ENCODE peak calls at places on chromosome X, in nine cellular contexts. V is progenitor cell of endocrine pancreas, T is A673, K is Calu3, L is astrocyte of the spinal cord, S is spleen, X is left ventricle myocardium inferior, B is mammary epithelial cell, C is breast epithelium. A is an unnamed sample.
A peak's percentile ranks its signal among the peaks of the same experiment; 100 is the strongest.

GRCh38 chrX:49106930-49107329 is 16.6 kb downstream of the GPKOW start:
- DNase-seq in V (no peak), T (peak; percentile 47), K (peak; percentile 17), L (peak; percentile 39), S (no peak), X (peak; percentile 14), B (no peak), C (no peak), A (peak; percentile 52)

GRCh38 chrX:19017271-19017670 is 33.4 kb upstream of the PHKA2 start:
- DNase-seq in V (no peak), T (peak; percentile 63), K (peak; percentile 30), L (no peak), S (no peak), X (no peak), B (no peak), C (no peak), A (no peak)

GRCh38 chrX:41084360-41085104 is 713 bp upstream of the USP9X start:
- DNase-seq in V (peak; percentile 96), T (peak; percentile 95), K (peak; percentile 98), L (peak; percentile 98), S (peak; percentile 99), X (peak; percentile 95), B (peak; percentile 97), C (peak; percentile 98), A (peak; percentile 91)

GRCh38 chrX:31570658-31571057 is 498.8 kb upstream of the FTHL17 start:
- DNase-seq in V (no peak), T (no peak), K (no peak), L (no peak), S (no peak), X (no peak), B (no peak), C (no peak), A (no peak)

GRCh38 chrX:40893251-40893910 is 158.0 kb upstream of the MED14 start:
- DNase-seq in V (no peak), T (no peak), K (no peak), L (no peak), S (no peak), X (no peak), B (no peak), C (no peak), A (no peak)

GRCh38 chrX:34656842-34657780 is at the start of gene TMEM47:
- DNase-seq in V (peak; percentile 82), T (peak; percentile 84), K (peak; percentile 90), L (peak; percentile 71), S (peak; percentile 73), X (peak; percentile 74), B (peak; percentile 69), C (peak; percentile 40), A (peak; percentile 46)

GRCh38 chrX:103215768-103216085 is 819 bp downstream of the BEX4 start:
- DNase-seq in V (no peak), T (peak; percentile 57), K (no peak), L (peak; percentile 12), S (no peak), X (no peak), B (no peak), C (no peak), A (no peak)

GRCh38 chrX:68894142-68894512 is 65.3 kb downstream of the EFNB1 start:
- DNase-seq in V (no peak), T (no peak), K (no peak), L (no peak), S (no peak), X (no peak), B (no peak), C (no peak), A (no peak)

GRCh38 chrX:101460669-101461068 is 24.6 kb upstream of the ARMCX4 start:
- DNase-seq in V (no peak), T (peak; percentile 23), K (no peak), L (no peak), S (no peak), X (no peak), B (no peak), C (no peak), A (no peak)

GRCh38 chrX:134365923-134366322 is 94.0 kb upstream of the HPRT1 start:
- DNase-seq in V (no peak), T (no peak), K (peak; percentile 5), L (no peak), S (no peak), X (no peak), B (peak; percentile 37), C (no peak), A (no peak)

GRCh38 chrX:77162777-77163176 is 284.4 kb upstream of the FGF16 start:
- DNase-seq in V (no peak), T (no peak), K (no peak), L (no peak), S (no peak), X (no peak), B (no peak), C (no peak), A (no peak)

DNA sequence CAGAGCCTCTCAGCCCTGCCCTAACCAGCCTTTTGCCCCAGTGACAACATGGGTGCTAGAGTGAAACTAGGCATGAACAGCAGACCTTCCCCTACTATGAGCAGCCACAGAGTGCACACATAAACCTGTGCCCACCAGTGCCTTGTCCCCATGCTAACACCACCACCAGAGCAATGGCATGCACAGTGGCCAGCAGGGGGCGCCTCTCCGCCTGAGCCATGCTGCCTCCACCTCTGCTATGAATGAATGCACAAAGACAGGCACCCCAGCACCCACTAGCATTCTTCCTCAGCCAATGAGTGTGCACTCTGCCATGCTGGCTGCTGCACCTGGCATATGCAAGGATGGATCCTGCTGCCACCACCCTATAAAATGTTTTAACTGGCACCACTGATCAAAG is 286.9 kb upstream of the FGF16 start:
- DNase-seq in V (no peak), T (peak; percentile 6), K (peak; percentile 6), L (no peak), S (peak; percentile 66), X (no peak), B (no peak), C (no peak), A (no peak)
- TF ChIP-seq CTCF in V (peak; percentile 31), T (peak; percentile 47), K (no peak), L (peak; percentile 19), S (no peak), X (peak; percentile 34), B (no peak), C (no peak), A (peak; percentile 61)

DNA sequence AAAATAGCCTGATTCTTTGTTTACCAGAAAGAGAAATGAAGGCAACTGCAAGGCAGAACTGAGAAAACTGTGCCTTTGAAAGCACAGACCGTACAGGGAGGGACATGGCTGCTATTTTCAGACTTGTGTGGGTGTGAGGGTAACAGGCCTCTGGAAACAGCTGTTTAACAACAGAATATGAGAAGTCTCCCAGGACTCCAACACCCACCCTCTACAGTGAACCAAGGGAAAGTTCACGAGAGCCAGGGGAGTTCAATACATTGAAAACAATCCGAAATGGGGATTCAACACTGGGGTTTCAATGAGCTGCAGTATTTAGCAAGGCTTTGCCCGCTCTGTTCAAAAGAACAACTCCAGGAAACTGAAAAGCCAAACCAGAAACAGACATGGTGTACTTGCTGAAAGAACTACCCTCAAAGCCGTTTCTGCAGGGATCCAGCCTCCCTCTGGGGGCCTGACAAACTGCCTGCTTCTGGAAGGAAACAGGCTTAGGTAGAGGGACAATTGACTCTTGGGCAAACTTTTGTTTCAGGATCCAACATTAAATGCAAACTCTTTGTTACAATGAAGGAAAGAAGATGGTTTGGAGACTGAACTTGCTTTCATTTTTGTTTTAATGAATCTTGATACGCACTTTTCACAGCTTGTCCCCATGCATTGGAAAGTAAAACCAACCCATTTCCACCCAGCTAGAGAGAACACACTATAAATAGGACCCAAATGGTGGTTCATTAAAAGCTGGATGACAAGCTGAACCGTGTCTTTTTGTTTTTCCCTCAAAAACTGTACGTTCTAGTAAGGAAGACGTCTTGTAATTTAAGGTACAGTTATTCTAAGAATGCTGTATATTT is 95.5 kb upstream of the EGFL6 start:
- DNase-seq in V (no peak), T (no peak), K (no peak), L (peak; percentile 26), S (no peak), X (no peak), B (no peak), C (no peak), A (no peak)
- TF ChIP-seq CTCF in V (no peak), T (no peak), K (no peak), L (no peak), S (no peak), X (no peak), B (no peak), C (no peak), A (no peak)

GRCh38 chrX:154729439-154729838 is 21.4 kb downstream of the GAB3 start:
- DNase-seq in V (no peak), T (no peak), K (no peak), L (no peak), S (no peak), X (no peak), B (no peak), C (no peak), A (no peak)

GRCh38 chrX:154730271-154730883 is 20.5 kb downstream of the GAB3 start:
- DNase-seq in V (no peak), T (peak; percentile 18), K (no peak), L (peak; percentile 68), S (no peak), X (peak; percentile 46), B (no peak), C (no peak), A (peak; percentile 71)

GRCh38 chrX:154731203-154731602 is 19.7 kb downstream of the GAB3 start:
- DNase-seq in V (no peak), T (no peak), K (no peak), L (no peak), S (no peak), X (no peak), B (no peak), C (no peak), A (no peak)

GRCh38 chrX:154727418-154728323 is 23.2 kb downstream of the GAB3 start:
- DNase-seq in V (no peak), T (no peak), K (peak; percentile 36), L (peak; percentile 63), S (no peak), X (peak; percentile 57), B (peak; percentile 64), C (peak; percentile 78), A (peak; percentile 4)

DNA sequence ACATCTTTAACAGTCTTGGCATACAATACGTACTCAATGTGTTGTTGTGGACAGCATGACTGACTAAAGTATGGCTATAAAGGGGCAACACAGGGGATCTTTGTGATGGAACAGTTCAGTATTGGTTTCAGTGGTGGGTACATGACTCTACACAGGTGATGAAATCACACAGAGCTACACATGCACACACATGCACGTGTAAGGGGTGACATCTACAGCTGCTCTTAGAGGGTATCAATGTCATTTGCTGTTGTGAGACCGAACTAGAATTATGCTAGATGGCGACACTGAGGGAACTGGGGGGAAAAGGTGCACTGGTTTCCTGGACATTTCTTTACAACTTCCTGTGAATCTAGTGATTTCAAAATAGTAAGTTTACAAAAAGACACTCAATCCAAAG is 22.1 kb downstream of the GAB3 start:
- DNase-seq in V (no peak), T (no peak), K (no peak), L (no peak), S (no peak), X (no peak), B (no peak), C (no peak), A (no peak)
- TF ChIP-seq CTCF in V (no peak), T (no peak), K (no peak), L (no peak), S (no peak), X (no peak), B (no peak), C (no peak), A (no peak)

DNA sequence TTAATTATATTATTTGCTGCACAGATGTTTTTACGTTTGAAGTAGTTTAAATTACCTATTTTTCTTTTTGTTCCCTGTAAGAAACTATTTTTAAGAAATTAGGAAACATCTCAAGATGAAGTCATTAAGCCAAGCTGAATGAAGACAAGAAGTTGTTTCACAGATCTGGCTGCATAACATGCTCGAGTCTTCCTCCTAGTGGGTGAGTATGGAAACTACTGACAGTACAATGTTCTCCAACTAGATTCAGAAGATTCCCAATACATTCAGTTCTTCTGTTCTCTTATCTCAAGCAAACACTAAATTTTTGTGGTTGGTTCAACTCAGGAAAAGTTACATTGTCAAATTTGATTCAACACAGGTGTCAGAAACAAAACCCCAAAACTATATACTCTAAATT is 256.8 kb upstream of the VCX start:
- DNase-seq in V (no peak), T (peak; percentile 25), K (peak; percentile 0), L (peak; percentile 17), S (no peak), X (no peak), B (peak; percentile 16), C (no peak), A (peak; percentile 28)
- TF ChIP-seq CTCF in V (peak; percentile 75), T (peak; percentile 54), K (no peak), L (peak; percentile 42), S (no peak), X (peak; percentile 50), B (peak; percentile 71), C (peak; percentile 43), A (peak; percentile 73)